ENCODE peak calls at places on chromosomes 6 and 20, in nine cellular contexts. S is cardiac muscle cell; N is upper lobe of left lung; K is retina; I is hepatic stellate cell; F is glutamatergic neuron; M is body of pancreas; B is activated CD4-positive, alpha-beta T cell treated with anti-CD3 and anti-CD28 coated beads, Interleukin-2, amount 50 U/mL, for 24 hours; Y is EH. T is an unnamed sample.

GRCh38 chr6:10014561-10014960 is 400.3 kb downstream of the TFAP2A start:
- DNase-seq in S (no peak), N (no peak), K (peak), I (no peak), F (peak), M (no peak), B (no peak), Y (peak), T (no peak)

GRCh38 chr20:24747015-24747712 is 201.9 kb upstream of the CST7 start:
- DNase-seq in S (no peak), N (no peak), K (no peak), I (no peak), F (no peak), M (no peak), B (no peak), Y (no peak), T (no peak)

GRCh38 chr6:128511518-128511917 is 8.9 kb downstream of the PTPRK start:
- DNase-seq in S (peak), N (no peak), K (no peak), I (no peak), F (no peak), M (peak), B (no peak), Y (peak), T (no peak)

GRCh38 chr20:62576815-62577214 is 65.5 kb upstream of the SLCO4A1 start:
- DNase-seq in S (peak), N (no peak), K (peak), I (peak), F (no peak), M (no peak), B (no peak), Y (peak), T (peak)

GRCh38 chr6:43495409-43495941 is 14.7 kb downstream of the LRRC73 start:
- DNase-seq in S (no peak), N (no peak), K (no peak), I (peak), F (no peak), M (no peak), B (no peak), Y (peak), T (no peak)

GRCh38 chr6:3746119-3746691 is 5.3 kb downstream of the PXDC1 start:
- DNase-seq in S (no peak), N (no peak), K (no peak), I (no peak), F (no peak), M (no peak), B (no peak), Y (no peak), T (no peak)

GRCh38 chr20:36823126-36823525 is 49.6 kb upstream of the DSN1 start:
- DNase-seq in S (no peak), N (no peak), K (no peak), I (no peak), F (no peak), M (no peak), B (no peak), Y (no peak), T (no peak)

GRCh38 chr6:28001351-28001750 is 44.3 kb downstream of the OR2B6 start:
- DNase-seq in S (no peak), N (peak), K (no peak), I (no peak), F (no peak), M (no peak), B (no peak), Y (no peak), T (no peak)

GRCh38 chr6:118739976-118740771 is 88.8 kb upstream of the CEP85L start:
- DNase-seq in S (peak), N (no peak), K (no peak), I (peak), F (no peak), M (no peak), B (no peak), Y (peak), T (no peak)

GRCh38 chr20:64109390-64109747 is 2.0 kb upstream of the NPBWR2 start:
- DNase-seq in S (no peak), N (no peak), K (no peak), I (no peak), F (no peak), M (peak), B (no peak), Y (no peak), T (no peak)

GRCh38 chr20:17995967-17996819 is 27.4 kb downstream of the MGME1 start:
- DNase-seq in S (peak), N (no peak), K (peak), I (peak), F (no peak), M (peak), B (peak), Y (peak), T (peak)

GRCh38 chr6:19905584-19905983 is 68.4 kb downstream of the ID4 start:
- DNase-seq in S (no peak), N (no peak), K (no peak), I (no peak), F (no peak), M (no peak), B (no peak), Y (no peak), T (no peak)

GRCh38 chr20:32495217-32495565 is 89.9 kb downstream of the NOL4L start:
- DNase-seq in S (peak), N (no peak), K (no peak), I (no peak), F (peak), M (peak), B (no peak), Y (no peak), T (no peak)

GRCh38 chr6:41336824-41337223 is 1.4 kb downstream of the NCR2 start:
- DNase-seq in S (no peak), N (no peak), K (no peak), I (no peak), F (no peak), M (no peak), B (no peak), Y (no peak), T (no peak)

GRCh38 chr6:129635396-129636164 is 74.4 kb downstream of the ARHGAP18 start:
- DNase-seq in S (peak), N (no peak), K (no peak), I (no peak), F (no peak), M (no peak), B (no peak), Y (peak), T (no peak)

GRCh38 chr6:46044876-46045617 is 29.4 kb upstream of the CLIC5 start:
- DNase-seq in S (peak), N (no peak), K (no peak), I (peak), F (no peak), M (no peak), B (no peak), Y (peak), T (no peak)

GRCh38 chr6:100554228-100554627 is 89.5 kb upstream of the SIM1 start:
- DNase-seq in S (no peak), N (no peak), K (no peak), I (no peak), F (no peak), M (no peak), B (no peak), Y (no peak), T (no peak)

GRCh38 chr6:30349411-30350177 is 4.6 kb downstream of the RPP21 start:
- DNase-seq in S (no peak), N (no peak), K (no peak), I (no peak), F (no peak), M (no peak), B (no peak), Y (no peak), T (no peak)

GRCh38 chr6:144008501-144009245 is 614 bp upstream of the PLAGL1 start:
- DNase-seq in S (no peak), N (no peak), K (peak), I (no peak), F (no peak), M (peak), B (no peak), Y (peak), T (no peak)

GRCh38 chr20:42005211-42005610 is 387.0 kb upstream of the CHD6 start:
- DNase-seq in S (no peak), N (no peak), K (no peak), I (no peak), F (no peak), M (no peak), B (no peak), Y (no peak), T (no peak)

GRCh38 chr6:104705095-104705707 is 154.5 kb downstream of the HACE1 start:
- DNase-seq in S (peak), N (no peak), K (no peak), I (no peak), F (no peak), M (no peak), B (peak), Y (peak), T (no peak)

GRCh38 chr6:158517038-158517437 is 42.9 kb upstream of the TMEM181 start:
- DNase-seq in S (no peak), N (no peak), K (no peak), I (no peak), F (no peak), M (no peak), B (no peak), Y (no peak), T (no peak)

GRCh38 chr20:20525756-20526155 is 157.9 kb downstream of the INSM1 start:
- DNase-seq in S (no peak), N (no peak), K (peak), I (no peak), F (no peak), M (no peak), B (no peak), Y (no peak), T (no peak)

GRCh38 chr20:53579581-53580375 is 13.9 kb downstream of the ZNF217 start:
- DNase-seq in S (peak), N (no peak), K (no peak), I (no peak), F (no peak), M (no peak), B (no peak), Y (peak), T (no peak)

GRCh38 chr6:111899531-111899930 is 26.3 kb upstream of the FYN start:
- DNase-seq in S (peak), N (no peak), K (no peak), I (no peak), F (no peak), M (no peak), B (no peak), Y (peak), T (no peak)

GRCh38 chr20:23049201-23049932 is at the start of gene THBD:
- DNase-seq in S (peak), N (peak), K (peak), I (peak), F (peak), M (peak), B (no peak), Y (peak), T (peak)

T was measured in neuronal stem cell.